ENCODE peak calls at places on chromosomes 11 and 22, in five cellular contexts. Q is HepG2, D is mammary epithelial cell, K is SK-N-SH, O is endothelial cell of umbilical vein. N is an unnamed sample. For H3K79me2 and H3K36me3, the result is how much of the 10 kb centered on the place peaks cover.

GRCh38 chr11:15714641-15715399 is 600.1 kb downstream of the INSC start:
- DNase-seq in K (no peak), Q (no peak), O (no peak), D (no peak), N (no peak)

GRCh38 chr11:65590240-65590738 is 5.3 kb downstream of the KCNK7 start:
- DNase-seq in K (no peak), O (no peak), Q (no peak), D (no peak), N (no peak)

GRCh38 chr11:45811109-45811435 is 6.1 kb downstream of the SLC35C1 start:
- DNase-seq in Q (no peak), D (no peak), K (no peak), O (no peak), N (no peak)

GRCh38 chr22:44304354-44304753 is 8.4 kb downstream of the SHISAL1 start:
- DNase-seq in K (no peak), D (no peak), O (no peak), Q (no peak), N (peak)

GRCh38 chr22:28759861-28760560 is 12.5 kb upstream of the CCDC117 start:
- DNase-seq in O (no peak), Q (peak), K (no peak), D (peak), N (no peak)

GRCh38 chr22:42747701-42748513 is 27.2 kb upstream of the A4GALT start:
- DNase-seq in D (peak), O (peak), Q (peak), K (no peak), N (no peak)

GRCh38 chr11:65308281-65308891 is 6.3 kb upstream of the CDC42EP2 start:
- DNase-seq in D (no peak), K (no peak), Q (no peak), O (peak), N (peak)

GRCh38 chr11:108197351-108197750 is 25.1 kb downstream of the NPAT start:
- DNase-seq in D (no peak), K (no peak), O (no peak), Q (peak), N (no peak)

GRCh38 chr22:25953276-25953675 is 211.3 kb downstream of the MYO18B start:
- DNase-seq in Q (peak), K (no peak), D (no peak), O (no peak), N (no peak)

GRCh38 chr11:3130269-3131071 is 34.6 kb downstream of the OSBPL5 start:
- DNase-seq in Q (no peak), O (no peak), K (no peak), D (peak), N (peak)

GRCh38 chr11:2553886-2554285 is 109.1 kb downstream of the KCNQ1 start:
- DNase-seq in Q (no peak), K (no peak), O (no peak), D (no peak), N (no peak)

GRCh38 chr22:41847300-41847699 is 14.4 kb downstream of the SREBF2 start:
- DNase-seq in Q (no peak), D (peak), K (no peak), O (no peak), N (no peak)

GRCh38 chr11:72584933-72585597 is 89.2 kb downstream of the PDE2A start:
- DNase-seq in O (no peak), D (no peak), Q (no peak), K (no peak), N (no peak)

GRCh38 chr11:34448223-34448994 is 9.7 kb downstream of the CAT start:
- DNase-seq in K (no peak), D (no peak), O (no peak), Q (no peak), N (no peak)

DNA sequence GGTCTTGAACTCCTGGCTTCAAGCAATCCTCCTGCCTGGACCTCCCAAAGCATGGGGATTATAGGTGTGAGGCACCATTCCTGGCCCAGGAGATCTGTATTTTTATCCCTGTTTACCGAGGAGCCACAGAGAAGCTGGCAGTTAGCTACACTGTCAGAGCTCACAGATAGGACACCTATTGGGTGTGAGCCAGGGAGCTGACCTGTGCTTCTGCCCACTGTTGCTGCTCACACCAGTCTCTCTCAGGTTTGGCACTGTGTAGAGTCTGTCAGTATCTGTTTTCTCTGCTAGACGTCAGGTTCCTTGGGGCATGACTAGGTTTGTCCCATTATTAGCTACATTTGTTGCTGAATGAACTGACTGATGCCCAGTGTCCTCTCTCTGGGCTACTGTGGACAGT is 17.5 kb downstream of the PPP6R2 start:
- DNase-seq in Q (no peak), O (no peak), K (no peak), D (no peak), N (no peak)
- H3K79me2 ChIP-seq in Q (half or more), O (under half), K (half or more), D (half or more), N (under half)

DNA sequence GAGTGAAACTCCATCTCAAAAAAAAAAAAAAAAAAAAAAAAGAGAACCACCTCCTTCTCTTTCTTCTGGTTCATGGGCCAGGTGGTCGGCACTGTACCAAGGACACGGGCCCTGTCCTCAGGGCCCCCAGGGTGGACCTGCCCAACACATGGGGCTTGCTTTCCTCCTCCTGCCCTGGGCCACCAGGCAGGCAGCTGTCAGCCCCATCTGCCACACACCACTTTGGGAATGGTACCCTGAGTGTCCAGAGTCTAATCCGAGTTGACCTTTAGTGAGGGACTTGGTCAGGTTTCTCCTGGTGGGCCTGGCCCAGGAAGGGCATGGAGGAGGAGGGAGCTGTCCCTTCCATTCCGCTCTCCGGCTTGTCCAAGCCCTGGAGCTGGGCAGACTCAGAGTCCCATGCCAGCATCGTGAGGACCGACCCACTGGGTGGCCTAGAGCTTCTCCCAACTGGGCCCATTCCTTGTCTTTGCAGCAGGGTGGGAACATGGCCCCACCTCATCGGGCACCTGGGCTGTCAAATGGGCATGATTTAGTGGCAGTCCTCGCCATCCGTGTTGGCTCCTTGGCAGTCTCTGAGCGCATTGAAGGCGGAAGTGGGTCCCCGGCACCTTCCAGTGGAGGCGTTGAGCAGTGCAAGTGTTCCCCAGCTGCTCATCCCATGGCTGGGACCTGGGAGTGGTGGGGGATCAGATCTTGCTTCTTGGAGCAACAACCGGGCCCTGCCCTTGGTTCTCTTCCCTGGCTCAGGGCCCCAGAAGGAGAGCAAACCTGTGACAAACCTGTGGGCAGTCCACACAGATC is 94.8 kb downstream of the BCR start:
- DNase-seq in Q (no peak), O (no peak), K (no peak), D (no peak), N (no peak)
- H3K36me3 ChIP-seq in Q (under half), O (under half), K (half or more), D (under half), N (half or more)

GRCh38 chr22:37483050-37483449 is 3.1 kb downstream of the MFNG start:
- DNase-seq in D (no peak), O (no peak), Q (no peak), K (no peak), N (no peak)

GRCh38 chr22:37482244-37482643 is 3.9 kb downstream of the MFNG start:
- DNase-seq in Q (no peak), K (no peak), O (no peak), D (no peak), N (no peak)

GRCh38 chr22:37481347-37481907 is 4.8 kb downstream of the MFNG start:
- DNase-seq in O (no peak), Q (no peak), D (no peak), K (no peak), N (no peak)

GRCh38 chr22:37479196-37479595 is 7.0 kb downstream of the MFNG start:
- DNase-seq in K (no peak), Q (no peak), O (no peak), D (no peak), N (no peak)

GRCh38 chr22:37480387-37481346 is 5.5 kb downstream of the MFNG start:
- DNase-seq in D (no peak), K (no peak), O (no peak), Q (no peak), N (no peak)
- H3K79me2 ChIP-seq in D (under half), K (under half), O (half or more), Q (under half), N (under half)

GRCh38 chr22:20116951-20117645 is at the start of gene TRMT2A:
- DNase-seq in K (peak), Q (peak), D (peak), O (peak), N (peak)
- H3K36me3 ChIP-seq in K (half or more), Q (under half), D (under half), O (under half), N (half or more)

DNA sequence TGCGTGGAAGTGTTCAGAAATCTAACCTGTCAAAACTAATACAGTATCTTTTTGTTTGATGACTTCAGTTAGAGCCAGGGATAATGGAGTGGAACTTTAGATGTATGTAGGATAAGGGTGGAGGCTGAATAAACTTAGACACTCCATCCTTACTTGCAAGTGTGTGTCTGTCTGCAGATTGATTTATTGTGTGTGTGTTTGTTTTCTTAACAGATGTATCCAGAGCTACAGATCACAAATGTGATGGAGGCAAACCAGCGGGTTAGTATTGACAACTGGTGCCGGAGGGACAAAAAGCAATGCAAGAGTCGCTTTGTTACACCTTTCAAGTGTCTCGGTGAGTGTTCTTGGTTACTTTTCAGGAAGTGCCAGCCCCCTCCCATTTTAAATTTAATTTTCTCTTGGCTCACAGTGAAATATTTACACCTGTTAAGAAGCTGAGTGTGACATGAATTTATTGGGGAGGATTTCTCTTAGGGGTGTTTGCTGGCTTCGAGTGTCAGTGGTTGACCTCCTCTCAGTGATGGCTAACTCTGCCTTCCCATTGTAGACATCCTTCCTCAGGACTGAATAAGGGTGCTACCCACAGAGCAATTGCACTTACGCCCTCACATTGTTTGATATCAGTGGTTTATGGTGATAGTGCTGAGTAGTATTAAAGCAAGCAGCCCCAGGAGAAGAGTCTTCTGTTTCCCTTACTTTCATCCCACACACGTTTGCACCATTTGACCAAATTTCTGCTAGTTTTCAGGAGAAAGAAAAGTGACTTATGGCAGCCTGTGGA is 40.8 kb downstream of the APLP2 start:
- DNase-seq in K (no peak), D (no peak), Q (no peak), O (no peak), N (no peak)
- H3K79me2 ChIP-seq in K (half or more), D (half or more), Q (half or more), O (half or more), N (under half)

GRCh38 chr22:46111645-46112306 is 38.5 kb upstream of the PPARA start:
- DNase-seq in D (no peak), Q (no peak), K (no peak), O (no peak), N (no peak)
- H3K36me3 ChIP-seq in D (under half), Q (under half), K (half or more), O (under half), N (under half)

GRCh38 chr22:45689195-45689594 is 17.6 kb downstream of the ATXN10 start:
- DNase-seq in Q (no peak), D (no peak), K (no peak), O (no peak), N (no peak)

GRCh38 chr22:45686004-45686403 is 14.4 kb downstream of the ATXN10 start:
- DNase-seq in K (no peak), O (no peak), D (no peak), Q (no peak), N (no peak)

GRCh38 chr22:45690008-45690407 is 18.4 kb downstream of the ATXN10 start:
- DNase-seq in O (no peak), Q (no peak), K (no peak), D (no peak), N (no peak)

GRCh38 chr22:45686842-45687241 is 15.2 kb downstream of the ATXN10 start:
- DNase-seq in Q (no peak), K (no peak), O (no peak), D (no peak), N (no peak)

DNA sequence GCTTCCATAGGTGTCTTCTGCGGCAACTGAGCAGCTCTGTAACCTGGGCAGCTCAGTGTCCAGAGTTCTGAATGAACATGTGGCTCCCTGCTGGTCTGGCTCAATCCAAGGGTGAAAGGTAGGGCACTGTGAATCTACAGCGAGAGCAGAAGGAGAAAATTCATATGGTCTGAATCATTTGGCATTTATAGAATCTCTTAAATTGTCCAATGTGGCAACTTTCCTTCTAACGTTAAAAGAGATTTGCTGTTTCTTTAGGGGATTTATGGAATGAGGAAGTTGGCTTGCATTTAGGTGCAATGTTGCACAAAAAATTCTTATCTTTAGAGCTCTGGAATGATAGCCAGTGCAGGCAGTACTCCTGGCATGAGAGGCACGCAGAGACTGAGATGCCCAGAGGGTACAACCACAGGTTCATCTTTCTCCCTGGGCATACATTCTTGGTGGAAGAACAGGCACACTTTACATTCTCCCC is 17.0 kb downstream of the ATXN10 start:
- DNase-seq in K (peak), D (peak), O (no peak), Q (no peak), N (peak)
- H3K79me2 ChIP-seq in K (half or more), D (half or more), O (half or more), Q (half or more), N (under half)

GRCh38 chr11:118771481-118772278 is 19.3 kb downstream of the DDX6 start:
- DNase-seq in D (no peak), Q (no peak), O (peak), K (no peak), N (no peak)
- H3K36me3 ChIP-seq in D (under half), Q (under half), O (under half), K (half or more), N (under half)

GRCh38 chr11:62791501-62792192 is at the start of gene TMEM223:
- DNase-seq in K (peak), O (peak), D (peak), Q (peak), N (peak)

GRCh38 chr11:62787005-62787759 is at the start of gene TMEM179B:
- DNase-seq in K (peak), O (peak), D (peak), Q (peak), N (peak)

GRCh38 chr11:62788991-62789390 is 1.8 kb downstream of the TMEM179B start:
- DNase-seq in O (no peak), Q (no peak), D (no peak), K (no peak), N (no peak)

GRCh38 chr11:62792193-62792575 is 378 bp upstream of the TMEM223 start:
- DNase-seq in K (peak), Q (no peak), O (no peak), D (no peak), N (no peak)

DNA sequence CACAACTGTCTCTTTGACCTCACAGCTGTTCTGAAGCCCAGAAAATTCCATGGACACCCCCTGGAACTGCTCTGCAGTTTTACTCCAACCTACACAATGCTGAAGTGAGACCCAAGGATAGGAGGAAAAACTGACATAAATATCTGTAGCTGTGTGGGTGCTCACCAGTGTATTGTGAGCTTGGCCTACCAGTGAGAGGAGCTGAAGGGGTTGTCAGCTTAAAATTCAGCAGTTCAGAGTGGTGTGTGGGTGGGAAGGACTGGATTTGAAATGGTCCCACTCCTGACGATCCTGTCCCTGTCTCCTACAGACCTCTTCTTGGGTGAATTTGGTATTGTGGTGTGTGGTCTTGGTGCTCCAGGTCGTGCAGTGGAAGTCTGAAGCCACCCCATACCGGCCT is 2.2 kb downstream of the TMEM223 start:
- DNase-seq in K (no peak), O (no peak), Q (no peak), D (no peak), N (no peak)
- H3K79me2 ChIP-seq in K (half or more), O (under half), Q (under half), D (under half), N (under half)

DNA sequence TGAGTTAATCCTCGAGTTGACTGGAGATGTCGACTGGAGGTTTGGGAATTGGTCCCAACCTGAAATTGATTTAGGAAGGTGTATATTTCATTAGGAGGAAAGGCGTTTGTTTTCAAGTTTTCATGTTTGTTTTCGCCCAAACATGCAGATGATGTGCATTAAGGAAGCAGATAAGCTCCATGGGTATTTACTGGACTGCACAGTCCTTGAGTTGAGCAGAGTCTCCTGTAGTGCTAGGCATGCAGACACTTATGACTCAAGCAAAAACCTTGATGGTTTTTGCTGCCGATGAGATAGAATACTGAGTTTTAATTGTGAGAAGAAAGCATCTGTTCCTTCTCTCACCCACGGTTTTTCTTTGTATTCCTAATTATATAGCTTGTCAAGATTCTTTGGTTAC is 27.9 kb downstream of the CABIN1 start:
- DNase-seq in K (no peak), Q (no peak), O (no peak), D (no peak), N (no peak)
- H3K36me3 ChIP-seq in K (under half), Q (under half), O (under half), D (under half), N (under half)